ENCODE peak calls at places on chromosome 4, in six cellular contexts. F is NCI-H526 treated with DMSO at 0.1 percent for 48 hours, M is mammary epithelial cell, I is activated gamma-delta T cell, X is HCEC 1CT, V is brain pericyte. Y is an unnamed sample.
A peak's percentile ranks its signal among the peaks of the same experiment; 100 is the strongest.

GRCh38 chr4:87087015-87087920 is 133.2 kb downstream of the KLHL8 start:
- DNase-seq in F (no peak), M (no peak), I (no peak), X (no peak), V (no peak), Y (peak; percentile 32)

GRCh38 chr4:128810331-128810870 is 901 bp downstream of the JADE1 start:
- DNase-seq in F (peak; percentile 74), M (no peak), I (no peak), X (no peak), V (no peak), Y (no peak)

GRCh38 chr4:139642364-139642763 is 23.3 kb upstream of the MGST2 start:
- DNase-seq in F (no peak), M (peak; percentile 37), I (no peak), X (peak; percentile 50), V (no peak), Y (peak; percentile 75)

GRCh38 chr4:183426507-183426906 is 17.9 kb upstream of the CDKN2AIP start:
- DNase-seq in F (no peak), M (no peak), I (no peak), X (no peak), V (no peak), Y (no peak)

GRCh38 chr4:186078977-186079697 is 10.2 kb downstream of the TLR3 start:
- DNase-seq in F (peak; percentile 1), M (no peak), I (no peak), X (no peak), V (no peak), Y (no peak)

GRCh38 chr4:108008721-108009120 is 19.0 kb downstream of the HADH start:
- DNase-seq in F (no peak), M (peak; percentile 79), I (no peak), X (peak; percentile 72), V (no peak), Y (peak; percentile 77)

GRCh38 chr4:71259911-71260331 is 78.9 kb upstream of the SLC4A4 start:
- DNase-seq in F (no peak), M (peak; percentile 88), I (no peak), X (no peak), V (no peak), Y (no peak)

GRCh38 chr4:153407906-153408305 is 58.3 kb upstream of the TMEM131L start:
- DNase-seq in F (no peak), M (no peak), I (no peak), X (no peak), V (no peak), Y (no peak)

GRCh38 chr4:87304659-87305277 is 17.9 kb downstream of the HSD17B13 start:
- DNase-seq in F (no peak), M (peak; percentile 12), I (no peak), X (no peak), V (no peak), Y (no peak)

GRCh38 chr4:48445704-48446103 is 37.4 kb upstream of the SLC10A4 start:
- DNase-seq in F (no peak), M (no peak), I (no peak), X (no peak), V (no peak), Y (peak; percentile 27)

Y was measured in HFFc6.